ENCODE peak calls at places on chromosome 5, in four cellular contexts. C, S, B and H are unnamed samples.

GRCh38 chr5:55591671-55592070 is 56.9 kb upstream of the PLPP1 start:
- DNase-seq in S (no peak), C (no peak), B (no peak), H (no peak)

GRCh38 chr5:131821221-131821620 is 24.4 kb upstream of the FNIP1 start:
- DNase-seq in C (no peak), B (no peak), S (no peak), H (no peak)

GRCh38 chr5:59249160-59249559 is 644.4 kb downstream of the PDE4D start:
- DNase-seq in S (no peak), C (no peak), B (no peak), H (no peak)

GRCh38 chr5:157335534-157336422 is 69.9 kb downstream of the CYFIP2 start:
- DNase-seq in C (no peak), S (no peak), B (no peak), H (no peak)

GRCh38 chr5:9894571-9895304 is 264.6 kb upstream of the TAS2R1 start:
- DNase-seq in B (no peak), C (no peak), S (no peak), H (no peak)

GRCh38 chr5:109567374-109568044 is 122.2 kb upstream of the MAN2A1 start:
- DNase-seq in C (no peak), S (no peak), B (no peak), H (no peak)

GRCh38 chr5:150113047-150113744 is 26.8 kb upstream of the CSF1R start:
- DNase-seq in C (no peak), S (no peak), B (peak; percentile 18), H (no peak)

GRCh38 chr5:90613918-90614504 is 55.4 kb downstream of the ADGRV1 start:
- DNase-seq in S (no peak), C (no peak), B (no peak), H (no peak)

GRCh38 chr5:58469895-58470294 is 10.0 kb upstream of the PLK2 start:
- DNase-seq in C (no peak), B (no peak), S (no peak), H (no peak)

GRCh38 chr5:175718401-175719108 is 60.7 kb downstream of the HRH2 start:
- DNase-seq in S (peak; percentile 47), B (peak; percentile 49), C (peak; percentile 51), H (peak; percentile 67)

GRCh38 chr5:157560560-157560959 is 15.0 kb downstream of the ADAM19 start:
- DNase-seq in C (no peak), S (no peak), B (no peak), H (no peak)

GRCh38 chr5:157252741-157253465 is 13.0 kb upstream of the CYFIP2 start:
- DNase-seq in S (peak; percentile 81), B (no peak), C (peak; percentile 86), H (no peak)

GRCh38 chr5:92909545-92909962 is 671.5 kb downstream of the NR2F1-AS1 start:
- DNase-seq in S (no peak), B (no peak), C (no peak), H (no peak)

GRCh38 chr5:65161655-65162054 is 320.1 kb downstream of the ADAMTS6 start:
- DNase-seq in S (no peak), C (no peak), B (no peak), H (no peak)

GRCh38 chr5:175652741-175653663 is 4.9 kb upstream of the HRH2 start:
- DNase-seq in C (peak; percentile 91), S (peak; percentile 76), B (no peak), H (peak; percentile 47)

GRCh38 chr5:51632794-51633193 is 249.5 kb downstream of the ISL1 start:
- DNase-seq in C (no peak), S (no peak), B (no peak), H (no peak)

GRCh38 chr5:173767580-173768266 is 120.4 kb upstream of the CPEB4 start:
- DNase-seq in C (no peak), B (no peak), S (no peak), H (no peak)

GRCh38 chr5:132501961-132502931 is 11.7 kb upstream of the IRF1 start:
- DNase-seq in S (peak; percentile 13), B (peak; percentile 58), C (no peak), H (peak; percentile 63)

GRCh38 chr5:14156611-14157493 is 13.7 kb downstream of the TRIO start:
- DNase-seq in B (no peak), C (no peak), S (no peak), H (no peak)

GRCh38 chr5:155529366-155529765 is 515.8 kb downstream of the KIF4B start:
- DNase-seq in S (no peak), B (no peak), C (no peak), H (no peak)

GRCh38 chr5:38640012-38640395 is 83.6 kb upstream of the LIFR start:
- DNase-seq in C (no peak), B (no peak), S (no peak), H (no peak)

GRCh38 chr5:95925939-95926338 is 35.7 kb downstream of the ELL2 start:
- DNase-seq in C (no peak), S (no peak), B (no peak), H (no peak)

GRCh38 chr5:151178779-151179488 is 21.4 kb upstream of the ANXA6 start:
- DNase-seq in C (no peak), B (no peak), S (no peak), H (no peak)

GRCh38 chr5:142981886-142982820 is 212.0 kb downstream of the ARHGAP26 start:
- DNase-seq in S (no peak), C (no peak), B (peak; percentile 91), H (peak; percentile 67)

GRCh38 chr5:35857004-35857345 is 284 bp downstream of the IL7R start:
- DNase-seq in C (no peak), B (no peak), S (no peak), H (no peak)

GRCh38 chr5:56476487-56476856 is 243.3 kb upstream of the ANKRD55 start:
- DNase-seq in C (no peak), B (no peak), S (no peak), H (no peak)

GRCh38 chr5:59793000-59793399 is 100.5 kb downstream of the PDE4D start:
- DNase-seq in C (no peak), S (no peak), B (peak; percentile 19), H (peak; percentile 77)

GRCh38 chr5:158979749-158980521 is 119.8 kb downstream of the EBF1 start:
- DNase-seq in C (no peak), B (no peak), S (no peak), H (peak; percentile 82)

GRCh38 chr5:51882647-51883046 is 499.4 kb downstream of the ISL1 start:
- DNase-seq in S (no peak), C (no peak), B (no peak), H (no peak)

GRCh38 chr5:173781432-173781825 is 106.7 kb upstream of the CPEB4 start:
- DNase-seq in C (no peak), B (no peak), S (no peak), H (no peak)

GRCh38 chr5:66306105-66306843 is 162.2 kb downstream of the SREK1 start:
- DNase-seq in S (no peak), B (peak; percentile 45), C (peak; percentile 37), H (peak; percentile 52)

GRCh38 chr5:142143878-142144277 is 35.3 kb downstream of the NDFIP1 start:
- DNase-seq in B (no peak), S (no peak), C (peak; percentile 35), H (no peak)

GRCh38 chr5:81772488-81772887 is 21.6 kb upstream of the SSBP2 start:
- DNase-seq in S (no peak), C (no peak), B (no peak), H (no peak)

GRCh38 chr5:81767097-81767496 is 16.2 kb upstream of the SSBP2 start:
- DNase-seq in C (no peak), S (peak; percentile 18), B (no peak), H (no peak)

GRCh38 chr5:81766611-81767010 is 15.7 kb upstream of the SSBP2 start:
- DNase-seq in B (no peak), C (no peak), S (no peak), H (no peak)

GRCh38 chr5:81767938-81768337 is 17.0 kb upstream of the SSBP2 start:
- DNase-seq in B (no peak), S (no peak), C (no peak), H (no peak)

GRCh38 chr5:81768960-81769452 is 18.1 kb upstream of the SSBP2 start:
- DNase-seq in B (no peak), S (no peak), C (no peak), H (no peak)
- H3K4me3 ChIP-seq in B (no peak overlapping the region), S (no peak overlapping the region), C (no peak overlapping the region), H (no peak overlapping the region)

DNA sequence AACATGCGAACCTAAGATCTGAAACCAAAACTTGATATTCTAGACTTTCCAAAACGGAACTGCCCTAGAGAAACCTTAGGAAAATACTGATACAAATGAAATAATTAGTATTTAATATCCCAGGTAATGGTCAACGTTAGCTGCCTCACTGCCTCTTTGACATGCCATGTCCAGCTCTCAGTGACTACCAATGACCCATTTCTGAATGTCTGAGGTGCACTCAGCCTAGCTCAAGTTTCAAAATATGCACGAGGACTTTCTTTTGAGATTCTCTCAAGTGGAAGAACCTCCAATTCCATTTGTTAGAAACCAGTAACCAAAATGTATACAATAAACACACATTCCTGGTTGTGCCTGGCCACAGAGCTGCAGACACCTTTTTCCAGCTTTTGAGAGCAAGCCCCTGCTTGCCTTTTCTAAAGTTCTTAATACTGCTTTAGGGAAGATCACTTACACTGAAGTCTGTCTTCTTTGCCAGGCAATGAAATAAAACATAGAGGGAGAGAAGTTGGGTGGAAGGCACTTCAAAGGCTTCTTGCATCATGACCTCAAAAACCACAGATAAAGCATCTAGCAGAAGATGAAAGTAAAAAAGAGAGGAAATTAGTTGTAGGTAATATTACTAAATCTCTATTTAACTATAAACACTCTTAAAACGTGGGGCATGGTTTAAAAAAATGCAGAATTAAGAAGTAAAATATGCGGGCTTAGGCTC is 87.9 kb downstream of the MRPS27 start:
- DNase-seq in S (no peak), C (peak; percentile 82), B (no peak), H (no peak)
- H3K4me3 ChIP-seq in S (no peak overlapping the region), C (no peak overlapping the region), B (no peak overlapping the region), H (no peak overlapping the region)

GRCh38 chr5:160289356-160289651 is 23.1 kb downstream of the CCNJL start:
- DNase-seq in B (no peak), C (no peak), S (no peak), H (no peak)

GRCh38 chr5:160285311-160285710 is 27.1 kb downstream of the CCNJL start:
- DNase-seq in B (no peak), C (no peak), S (no peak), H (no peak)

GRCh38 chr5:160289721-160290120 is 22.6 kb downstream of the CCNJL start:
- DNase-seq in C (no peak), B (no peak), S (no peak), H (no peak)

GRCh38 chr5:160286947-160287346 is 25.4 kb downstream of the CCNJL start:
- DNase-seq in S (no peak), C (no peak), B (no peak), H (no peak)

GRCh38 chr5:160287378-160288051 is 24.8 kb downstream of the CCNJL start:
- DNase-seq in C (no peak), B (peak; percentile 50), S (no peak), H (no peak)
- H3K4me3 ChIP-seq in C (no peak overlapping the region), B (no peak overlapping the region), S (no peak overlapping the region), H (no peak overlapping the region)

DNA sequence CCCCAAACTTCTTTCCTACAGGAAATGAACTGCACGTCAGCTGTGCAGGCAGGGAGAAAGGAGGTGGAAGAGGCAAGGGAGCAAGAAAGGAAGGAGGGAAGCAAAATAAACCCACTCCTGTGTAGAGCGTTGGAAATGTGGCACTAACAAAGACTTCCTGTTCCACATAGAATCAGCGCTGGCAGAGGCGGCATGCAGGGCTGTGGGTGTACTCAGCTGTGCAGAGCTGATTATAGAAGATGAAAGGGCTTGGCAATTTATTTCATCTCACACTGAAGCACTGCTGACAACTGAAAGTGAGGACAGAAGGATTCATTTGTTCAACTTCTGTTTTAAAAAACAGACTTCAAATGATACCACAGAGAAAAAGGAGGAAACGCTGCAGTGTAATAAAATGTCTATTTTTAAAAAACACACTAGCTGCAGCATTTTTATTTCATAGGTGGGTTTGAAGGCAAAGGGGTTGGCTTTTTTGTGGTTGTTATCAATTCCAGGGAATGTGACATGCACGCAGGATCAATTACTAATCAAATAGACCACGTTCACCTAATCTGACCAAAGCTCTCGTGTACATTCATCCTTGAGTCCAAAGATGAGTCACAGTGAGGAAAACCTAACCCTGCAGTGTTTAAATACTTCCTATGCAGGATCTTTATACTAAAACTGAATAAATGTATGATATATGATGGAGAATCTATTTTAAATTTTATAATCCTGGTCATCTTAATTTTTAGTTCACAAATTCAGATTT is 583.5 kb downstream of the ZNF608 start:
- DNase-seq in C (peak; percentile 82), S (peak; percentile 39), B (peak; percentile 33), H (no peak)
- H3K4me3 ChIP-seq in C (no peak overlapping the region), S (no peak overlapping the region), B (no peak overlapping the region), H (no peak overlapping the region)